ENCODE peak calls at places on chromosomes 16 and 17, in nine cellular contexts. L is uterus; X is GM23248; O is naive thymus-derived CD4-positive, alpha-beta T cell; J is HCT116; E is adrenal gland; C is sigmoid colon; W is effector memory CD4-positive, alpha-beta T cell; D is gastrocnemius medialis. K is an unnamed sample. For H3K4me1, the result is how much of the 10 kb centered on the place peaks cover.

GRCh38 chr16:8855051-8855786 is 13.6 kb downstream of the CARHSP1 start:
- DNase-seq in L (no peak), W (no peak), O (no peak), D (no peak), J (no peak), E (no peak), X (no peak), C (peak), K (no peak)

GRCh38 chr16:53048139-53048915 is 4.4 kb downstream of the CHD9NB start:
- DNase-seq in X (no peak), O (no peak), D (no peak), L (no peak), C (peak), J (no peak), W (no peak), E (no peak), K (no peak)

GRCh38 chr17:32960815-32961214 is 30.8 kb upstream of the SPACA3 start:
- DNase-seq in E (no peak), J (no peak), D (no peak), X (peak), L (no peak), W (no peak), O (no peak), C (no peak), K (no peak)

GRCh38 chr17:9729034-9729650 is 62.2 kb downstream of the DHRS7C start:
- DNase-seq in C (no peak), L (no peak), O (no peak), W (no peak), X (peak), D (no peak), E (peak), J (peak), K (no peak)

GRCh38 chr17:27520571-27521185 is 64.4 kb downstream of the KSR1 start:
- DNase-seq in E (no peak), O (no peak), C (no peak), L (no peak), D (no peak), J (no peak), X (no peak), W (no peak), K (no peak)

GRCh38 chr16:19809121-19809635 is 75.5 kb downstream of the GPRC5B start:
- DNase-seq in O (no peak), L (no peak), X (no peak), D (peak), C (peak), W (no peak), E (no peak), J (no peak), K (peak)

GRCh38 chr16:87608400-87608985 is 6.2 kb downstream of the JPH3 start:
- DNase-seq in C (no peak), W (no peak), L (peak), D (no peak), O (peak), X (peak), J (no peak), E (peak), K (peak)

GRCh38 chr17:30318190-30318589 is 15.7 kb downstream of the TMIGD1 start:
- DNase-seq in W (no peak), X (peak), O (no peak), L (no peak), E (no peak), D (no peak), J (no peak), C (no peak), K (no peak)

GRCh38 chr17:31494259-31495048 is 103.0 kb downstream of the RAB11FIP4 start:
- DNase-seq in D (no peak), X (no peak), W (peak), C (no peak), L (no peak), J (no peak), O (no peak), E (no peak), K (no peak)

GRCh38 chr17:73007447-73007846 is 85.0 kb downstream of the SLC39A11 start:
- DNase-seq in D (no peak), W (no peak), C (no peak), X (peak), J (no peak), E (no peak), O (no peak), L (no peak), K (no peak)

GRCh38 chr17:38879878-38880727 is 10.2 kb downstream of the LASP1 start:
- DNase-seq in J (no peak), L (peak), E (peak), X (peak), C (peak), W (no peak), O (no peak), D (no peak), K (no peak)

GRCh38 chr16:57824880-57825279 is 22.6 kb upstream of the KIFC3 start:
- DNase-seq in J (no peak), L (no peak), O (no peak), D (no peak), W (no peak), C (no peak), E (no peak), X (no peak), K (no peak)

GRCh38 chr17:49935526-49936210 is 33.3 kb upstream of the DLX4 start:
- DNase-seq in O (no peak), E (no peak), X (no peak), C (no peak), D (no peak), L (no peak), J (no peak), W (no peak), K (no peak)

DNA sequence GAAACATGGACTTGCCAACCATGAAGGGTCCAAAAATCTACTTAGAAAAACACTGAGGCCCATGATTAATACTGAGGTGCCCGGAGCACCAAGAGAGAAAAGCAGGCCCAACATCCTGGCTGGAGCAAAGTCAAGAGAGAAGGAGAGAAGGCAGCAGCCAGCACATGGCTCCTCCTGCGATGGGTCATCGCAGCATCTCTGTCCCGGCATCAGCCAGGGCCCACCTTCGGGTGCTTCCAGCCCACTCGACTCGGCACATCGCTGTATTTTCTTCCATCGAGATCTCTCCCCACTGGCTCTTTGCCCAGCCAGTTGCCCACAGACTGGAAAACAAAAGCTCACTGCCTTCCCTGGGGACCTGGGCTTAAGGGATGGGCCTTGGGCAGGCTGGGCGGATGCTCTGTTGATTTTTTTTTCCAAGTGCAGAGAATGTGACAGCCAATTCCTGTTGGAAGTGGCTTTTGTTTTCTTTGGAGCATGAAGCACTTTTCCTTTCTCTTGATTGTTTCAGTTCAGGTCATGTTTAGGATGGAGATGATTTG is 58.1 kb downstream of the CYB5B start:
- DNase-seq in W (no peak), C (peak), X (peak), L (peak), O (no peak), E (peak), D (peak), J (no peak), K (peak)
- H3K4me3 ChIP-seq in W (no peak), C (no peak), X (peak), L (no peak), O (no peak), E (no peak), D (peak), J (no peak), K (peak)

GRCh38 chr17:78412403-78412802 is 34.0 kb downstream of the PGS1 start:
- DNase-seq in O (no peak), D (peak), W (no peak), X (peak), C (no peak), J (no peak), L (no peak), E (no peak), K (no peak)
- H3K4me1 ChIP-seq in O (under half), D (half or more), W (under half), X (under half), C (under half), J (under half), L (under half), E (under half), K (half or more)

GRCh38 chr17:66302761-66303626 is 581 bp downstream of the PRKCA start:
- DNase-seq in E (peak), C (peak), L (peak), X (peak), D (peak), J (no peak), W (peak), O (peak), K (peak)
- H3K27ac ChIP-seq in E (peak), C (peak), L (peak), X (peak), D (peak), J (peak), W (peak), O (peak), K (peak)

GRCh38 chr16:24696699-24697098 is 32.8 kb upstream of the TNRC6A start:
- DNase-seq in W (no peak), O (no peak), L (no peak), E (no peak), D (no peak), X (no peak), J (no peak), C (no peak), K (no peak)

GRCh38 chr16:24699151-24699723 is 30.2 kb upstream of the TNRC6A start:
- DNase-seq in X (no peak), E (no peak), J (no peak), O (no peak), W (no peak), C (no peak), L (no peak), D (no peak), K (no peak)

GRCh38 chr16:24698314-24698713 is 31.1 kb upstream of the TNRC6A start:
- DNase-seq in O (no peak), X (no peak), D (no peak), C (no peak), W (no peak), J (no peak), L (no peak), E (no peak), K (no peak)

GRCh38 chr16:24701521-24701951 is 27.9 kb upstream of the TNRC6A start:
- DNase-seq in E (peak), L (no peak), W (no peak), J (no peak), O (no peak), D (peak), X (peak), C (no peak), K (no peak)

DNA sequence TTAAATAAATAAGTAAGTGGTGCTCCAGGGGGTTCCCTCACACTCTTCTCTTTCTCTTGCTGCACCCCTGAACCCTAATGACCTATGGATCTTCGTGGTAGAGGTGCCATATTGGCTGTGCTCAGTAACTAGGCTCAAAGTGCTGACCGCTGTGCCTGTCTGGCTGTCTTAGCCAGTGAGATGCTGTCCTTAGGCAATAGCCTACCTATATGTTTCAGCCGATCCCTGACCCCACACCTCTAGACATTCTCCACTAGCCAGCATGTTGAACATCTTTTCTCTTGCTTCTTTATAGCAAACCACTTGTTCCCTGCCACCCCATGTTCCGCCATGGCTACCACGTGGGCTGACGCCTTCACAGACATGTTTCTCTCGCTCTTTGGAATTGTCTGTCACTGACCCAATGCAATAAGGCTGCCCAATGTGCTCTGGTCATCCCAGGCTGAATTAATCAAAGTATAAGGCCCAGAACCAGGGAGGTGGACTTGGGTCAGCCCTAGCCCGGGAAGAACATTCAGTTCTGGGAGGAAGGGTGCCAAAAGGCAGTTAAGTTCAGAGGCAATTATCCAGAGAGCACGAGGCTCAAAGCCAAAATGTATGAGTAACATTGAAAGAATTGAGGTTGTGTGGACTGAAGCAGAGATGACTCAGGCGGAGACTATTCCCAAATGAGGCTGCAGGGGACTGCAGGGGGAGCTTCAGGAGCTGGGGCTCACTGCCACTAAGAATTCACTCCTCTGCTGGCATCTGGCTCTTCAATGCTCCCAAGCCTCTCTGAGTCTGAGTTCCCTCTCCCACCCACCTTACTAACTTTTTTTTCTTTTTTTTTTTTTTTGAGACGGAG is 28.7 kb upstream of the TNRC6A start:
- DNase-seq in L (peak), W (no peak), X (peak), D (peak), J (peak), C (peak), O (no peak), E (peak), K (peak)
- H3K4me3 ChIP-seq in L (no peak), W (no peak), X (peak), D (peak), J (peak), C (no peak), O (no peak), E (no peak), K (no peak)

DNA sequence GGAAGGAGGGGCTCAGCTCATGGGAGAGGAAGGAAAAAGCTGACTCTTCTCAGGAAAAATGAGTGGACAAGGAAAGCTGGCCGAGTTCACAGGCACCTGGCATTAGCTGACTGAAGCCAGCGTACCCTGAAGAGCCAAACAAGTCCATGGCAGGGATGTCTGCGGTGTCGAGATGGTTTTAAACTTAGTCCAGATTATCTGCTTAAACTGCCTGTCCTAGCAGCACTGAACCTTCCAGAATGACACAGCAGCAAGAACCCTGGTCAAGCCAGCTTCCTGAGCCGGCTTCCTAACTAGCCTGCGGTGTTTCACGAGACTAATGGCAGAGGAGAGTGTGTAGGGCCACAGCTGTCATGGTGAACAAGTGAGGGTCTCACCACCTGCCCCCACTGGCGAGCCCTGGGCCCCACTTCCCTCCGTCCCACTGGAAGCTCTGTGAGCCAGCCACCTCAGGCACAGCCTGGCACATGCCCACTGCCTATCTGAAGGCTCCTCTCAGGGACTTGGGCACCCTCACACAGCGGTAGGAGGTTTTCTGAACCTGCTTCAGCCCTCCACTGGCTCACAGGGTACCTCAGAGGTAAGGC is 28.8 kb upstream of the MTSS2 start:
- DNase-seq in W (no peak), J (no peak), X (no peak), E (no peak), D (no peak), L (no peak), O (no peak), C (no peak), K (no peak)
- H3K4me1 ChIP-seq in W (under half), J (under half), X (under half), E (under half), D (under half), L (under half), O (under half), C (under half), K (under half)

DNA sequence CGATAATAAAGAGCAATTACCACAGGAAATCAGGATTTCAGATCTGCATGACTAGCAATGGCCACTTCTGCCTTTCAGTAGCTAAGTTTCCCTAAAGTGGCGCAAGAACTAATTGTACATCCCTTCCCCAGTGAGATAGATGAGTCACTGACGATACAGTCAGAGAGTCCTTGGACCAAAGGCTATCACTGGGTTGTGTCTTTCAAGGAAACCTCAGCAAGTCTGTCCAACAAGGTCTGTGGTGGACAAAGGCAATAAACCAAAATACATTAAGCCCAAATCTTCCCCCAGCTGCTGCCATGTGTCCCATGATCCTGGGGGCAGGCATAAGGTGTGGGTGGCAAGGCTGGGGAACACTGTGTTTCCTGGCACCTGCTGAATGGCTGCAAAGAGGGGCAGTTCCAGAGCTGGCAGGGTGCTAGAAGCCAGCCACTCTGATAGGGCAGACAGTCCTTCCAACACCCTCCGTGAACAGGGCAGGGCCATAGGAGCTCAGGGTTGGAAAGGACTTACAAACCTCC is 20.5 kb upstream of the MTMR4 start:
- DNase-seq in J (peak), X (peak), L (no peak), W (no peak), O (no peak), E (peak), D (no peak), C (no peak), K (peak)
- H3K27ac ChIP-seq in J (no peak), X (no peak), L (no peak), W (no peak), O (no peak), E (peak), D (no peak), C (no peak), K (peak)

GRCh38 chr17:41915566-41915965 is 3.2 kb downstream of the ACLY start:
- DNase-seq in C (no peak), J (no peak), L (no peak), W (no peak), E (no peak), D (no peak), X (no peak), O (no peak), K (no peak)
- H3K4me3 ChIP-seq in C (no peak), J (no peak), L (no peak), W (no peak), E (no peak), D (no peak), X (no peak), O (no peak), K (no peak)

K was measured in left ventricle myocardium inferior.